ENCODE peak calls at places on chromosomes 6 and 20, in eight cellular contexts. A, F, P, M, Y, O, U and H are unnamed samples.

GRCh38 chr6:56580271-56580670 is 62.4 kb downstream of the DST start:
- DNase-seq in Y (no peak), O (no peak), M (no peak), U (no peak), A (no peak), F (no peak), P (no peak), H (no peak)

GRCh38 chr20:3843490-3843889 is 3.1 kb upstream of the MAVS start:
- DNase-seq in F (no peak), Y (no peak), P (no peak), O (no peak), M (no peak), U (no peak), A (no peak), H (no peak)

GRCh38 chr6:14192186-14192788 is 74.7 kb downstream of the CD83 start:
- DNase-seq in O (no peak), P (no peak), M (no peak), Y (no peak), A (no peak), F (no peak), U (no peak), H (no peak)

GRCh38 chr20:47129306-47129705 is 227.2 kb downstream of the ZMYND8 start:
- DNase-seq in U (no peak), O (no peak), P (no peak), A (no peak), M (no peak), Y (no peak), F (no peak), H (no peak)

GRCh38 chr20:40571625-40572024 is 117.4 kb downstream of the MAFB start:
- DNase-seq in F (no peak), A (no peak), Y (no peak), M (no peak), P (no peak), U (no peak), O (no peak), H (no peak)

GRCh38 chr6:18058429-18058828 is 64.0 kb downstream of the NHLRC1 start:
- DNase-seq in Y (no peak), O (no peak), A (no peak), U (no peak), P (no peak), M (no peak), F (no peak), H (no peak)

GRCh38 chr6:45722876-45723275 is 292.8 kb downstream of the CLIC5 start:
- DNase-seq in U (no peak), O (no peak), M (no peak), P (no peak), F (no peak), A (no peak), Y (no peak), H (no peak)

GRCh38 chr6:30397697-30398096 is 52.7 kb downstream of the RPP21 start:
- DNase-seq in A (no peak), F (no peak), M (no peak), Y (peak), O (no peak), P (no peak), U (no peak), H (no peak)

GRCh38 chr6:17863971-17864754 is 123.3 kb downstream of the KIF13A start:
- DNase-seq in A (no peak), O (no peak), U (peak), M (peak), Y (no peak), P (peak), F (peak), H (no peak)

GRCh38 chr6:98944598-98945011 is 3.1 kb downstream of the FBXL4 start:
- DNase-seq in U (no peak), M (no peak), P (no peak), A (no peak), O (no peak), F (no peak), Y (no peak), H (no peak)

GRCh38 chr20:37968726-37969401 is 64.4 kb downstream of the TTI1 start:
- DNase-seq in U (no peak), P (no peak), F (no peak), A (no peak), Y (peak), O (no peak), M (no peak), H (no peak)

GRCh38 chr6:39314273-39314790 is at the start of gene KCNK17:
- DNase-seq in U (no peak), O (no peak), F (no peak), Y (peak), P (no peak), A (no peak), M (peak), H (no peak)

GRCh38 chr20:45341939-45342862 is 6.0 kb downstream of the SDC4 start:
- DNase-seq in U (peak), O (peak), M (peak), P (peak), Y (peak), A (no peak), F (peak), H (peak)

GRCh38 chr6:42041131-42042055 is 8.9 kb upstream of the TAF8 start:
- DNase-seq in A (peak), U (peak), O (no peak), M (peak), Y (peak), F (peak), P (no peak), H (no peak)

GRCh38 chr6:19731286-19731685 is 105.9 kb upstream of the ID4 start:
- DNase-seq in O (no peak), M (no peak), F (no peak), U (no peak), Y (no peak), A (no peak), P (no peak), H (no peak)

GRCh38 chr6:97626586-97627441 is 343.8 kb upstream of the MMS22L start:
- DNase-seq in P (peak), F (no peak), A (no peak), O (no peak), Y (peak), M (no peak), U (no peak), H (no peak)

GRCh38 chr6:42013134-42013516 is 37.2 kb upstream of the TAF8 start:
- DNase-seq in O (no peak), P (no peak), Y (no peak), U (no peak), M (no peak), A (no peak), F (no peak), H (no peak)

GRCh38 chr6:145036848-145037567 is 698.3 kb downstream of the EPM2A start:
- DNase-seq in M (no peak), O (no peak), A (no peak), Y (no peak), U (no peak), P (no peak), F (no peak), H (no peak)

GRCh38 chr6:37056439-37057127 is 51.1 kb downstream of the FGD2 start:
- DNase-seq in F (no peak), A (no peak), Y (no peak), U (no peak), M (no peak), P (no peak), O (no peak), H (no peak)

GRCh38 chr6:141724731-141725130 is 408.0 kb upstream of the GJE1 start:
- DNase-seq in F (no peak), O (no peak), M (no peak), A (no peak), P (no peak), Y (no peak), U (no peak), H (no peak)

GRCh38 chr6:131792091-131792496 is 15.7 kb upstream of the ENPP1 start:
- DNase-seq in Y (peak), U (no peak), M (no peak), P (no peak), F (no peak), O (no peak), A (no peak), H (no peak)

GRCh38 chr6:148440877-148441453 is 98.3 kb downstream of the SASH1 start:
- DNase-seq in O (no peak), Y (peak), M (peak), U (peak), A (no peak), F (peak), P (no peak), H (peak)

GRCh38 chr20:62844182-62844581 is 17.4 kb downstream of the TCFL5 start:
- DNase-seq in U (no peak), A (no peak), P (no peak), F (no peak), M (no peak), Y (no peak), O (no peak), H (no peak)

GRCh38 chr6:20610636-20611200 is 76.5 kb downstream of the CDKAL1 start:
- DNase-seq in P (no peak), O (no peak), F (no peak), M (no peak), A (no peak), U (no peak), Y (no peak), H (no peak)

GRCh38 chr6:56851541-56852248 is 103.2 kb upstream of the BEND6 start:
- DNase-seq in F (no peak), P (peak), Y (peak), M (peak), O (no peak), U (no peak), A (peak), H (no peak)

GRCh38 chr20:20286061-20286460 is 81.8 kb upstream of the INSM1 start:
- DNase-seq in F (no peak), P (no peak), A (peak), M (no peak), U (no peak), Y (no peak), O (no peak), H (no peak)

GRCh38 chr6:155245871-155246270 is 17.9 kb upstream of the CLDN20 start:
- DNase-seq in Y (no peak), P (no peak), F (no peak), U (no peak), M (no peak), A (no peak), O (no peak), H (no peak)

GRCh38 chr6:149431905-149432775 is 32.1 kb downstream of the SUMO4 start:
- DNase-seq in P (peak), Y (peak), A (peak), F (peak), M (peak), U (peak), O (peak), H (no peak)

GRCh38 chr6:135496805-135497411 is 632 bp downstream of the AHI1 start:
- DNase-seq in P (no peak), F (no peak), Y (no peak), O (no peak), M (no peak), A (no peak), U (no peak), H (no peak)

GRCh38 chr6:146133866-146134265 is 105.0 kb downstream of the GRM1 start:
- DNase-seq in F (no peak), M (no peak), A (no peak), Y (no peak), U (no peak), O (no peak), P (no peak), H (no peak)

GRCh38 chr20:30816182-30816645 is 441.2 kb upstream of the DEFB115 start:
- DNase-seq in Y (no peak), M (peak), O (no peak), U (peak), A (no peak), F (peak), P (no peak), H (peak)

GRCh38 chr6:27940766-27941165 is 16.3 kb upstream of the OR2B6 start:
- DNase-seq in O (no peak), Y (no peak), U (no peak), P (no peak), A (no peak), F (no peak), M (no peak), H (no peak)

GRCh38 chr6:145836170-145836569 is 21.6 kb upstream of the FBXO30 start:
- DNase-seq in Y (no peak), U (no peak), M (no peak), O (no peak), A (no peak), F (no peak), P (no peak), H (no peak)

GRCh38 chr20:37406010-37406998 is 60.4 kb downstream of the SRC start:
- DNase-seq in U (peak), A (peak), Y (peak), O (no peak), M (peak), F (peak), P (no peak), H (peak)

GRCh38 chr6:18595774-18596528 is 208.8 kb downstream of the RNF144B start:
- DNase-seq in M (no peak), O (no peak), A (peak), F (no peak), U (no peak), P (peak), Y (peak), H (no peak)

GRCh38 chr6:136526196-136526930 is 23.9 kb downstream of the MAP7 start:
- DNase-seq in O (no peak), M (peak), A (peak), P (peak), F (peak), Y (peak), U (peak), H (peak)

GRCh38 chr20:41408986-41409385 is 42.4 kb upstream of the EMILIN3 start:
- DNase-seq in O (no peak), P (no peak), M (peak), Y (no peak), F (no peak), A (no peak), U (no peak), H (no peak)

GRCh38 chr6:44353336-44353735 is 10.9 kb downstream of the SPATS1 start:
- DNase-seq in P (no peak), M (no peak), F (no peak), A (no peak), U (no peak), Y (no peak), O (no peak), H (no peak)
- H3K27ac ChIP-seq in P (no peak), M (no peak), F (no peak), A (no peak), U (no peak), Y (no peak), O (no peak), H (no peak)

GRCh38 chr6:33249732-33250625 is 21.7 kb downstream of the VPS52 start:
- DNase-seq in O (no peak), U (peak), P (no peak), A (no peak), F (no peak), M (peak), Y (no peak), H (no peak)

GRCh38 chr6:33248932-33249731 is 22.5 kb downstream of the VPS52 start:
- DNase-seq in M (peak), U (peak), O (peak), Y (peak), P (peak), F (peak), A (peak), H (peak)

GRCh38 chr6:33252758-33253157 is 18.9 kb downstream of the VPS52 start:
- DNase-seq in Y (no peak), P (no peak), O (no peak), A (no peak), U (no peak), M (no peak), F (no peak), H (no peak)

GRCh38 chr6:33251390-33252012 is 20.2 kb downstream of the VPS52 start:
- DNase-seq in Y (no peak), P (no peak), M (no peak), O (no peak), F (no peak), U (no peak), A (no peak), H (no peak)

GRCh38 chr6:33250731-33251130 is 20.9 kb downstream of the VPS52 start:
- DNase-seq in M (no peak), P (no peak), O (no peak), Y (no peak), F (no peak), A (no peak), U (no peak), H (no peak)
- H3K27ac ChIP-seq in M (no peak), P (no peak), O (peak), Y (no peak), F (peak), A (peak), U (no peak), H (no peak)

GRCh38 chr20:1895674-1896496 is 678 bp downstream of the SIRPA start:
- DNase-seq in A (no peak), U (peak), F (no peak), P (peak), M (peak), Y (peak), O (no peak), H (peak)

GRCh38 chr20:1894471-1894950 is 696 bp upstream of the SIRPA start:
- DNase-seq in F (peak), M (peak), O (no peak), U (peak), P (peak), Y (peak), A (no peak), H (peak)

GRCh38 chr20:1892122-1892385 is 3.2 kb upstream of the SIRPA start:
- DNase-seq in M (no peak), Y (no peak), U (no peak), P (no peak), F (no peak), O (no peak), A (no peak), H (no peak)

GRCh38 chr20:1894951-1895673 is at the start of gene SIRPA:
- DNase-seq in F (peak), U (peak), Y (peak), A (no peak), O (no peak), P (peak), M (peak), H (peak)

DNA sequence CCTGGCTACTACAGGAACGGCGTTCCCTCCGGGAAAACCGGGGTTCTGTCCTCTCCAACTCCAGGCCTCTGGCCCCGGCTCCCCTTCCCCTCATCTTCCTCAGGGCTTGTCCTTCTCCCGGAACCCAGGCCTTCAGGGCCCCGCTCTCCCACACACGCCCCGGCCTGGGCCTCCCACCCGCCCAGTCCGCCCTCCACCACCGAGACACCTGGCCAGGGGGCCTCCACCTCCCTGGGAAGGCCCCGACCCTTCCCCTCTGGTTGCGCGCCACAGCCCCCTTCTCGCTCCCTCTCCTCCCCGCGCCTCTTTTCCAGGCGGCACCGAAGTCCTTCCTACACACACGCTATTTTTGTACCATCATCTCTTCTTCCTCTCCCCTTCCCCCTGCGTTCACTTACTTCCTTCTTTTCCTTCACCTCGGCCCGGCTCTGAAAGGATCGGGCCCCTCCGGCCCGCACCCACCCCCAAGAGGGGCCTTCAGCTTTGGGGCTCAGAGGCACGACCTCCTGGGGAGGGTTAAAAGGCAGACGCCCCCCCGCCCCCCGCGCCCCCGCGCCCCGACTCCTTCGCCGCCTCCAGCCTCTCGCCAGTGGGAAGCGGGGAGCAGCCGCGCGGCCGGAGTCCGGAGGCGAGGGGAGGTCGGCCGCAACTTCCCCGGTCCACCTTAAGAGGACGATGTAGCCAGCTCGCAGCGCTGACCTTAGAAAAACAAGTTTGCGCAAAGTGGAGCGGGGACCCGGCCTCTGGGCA is 1.3 kb upstream of the SIRPA start:
- DNase-seq in A (no peak), M (no peak), F (peak), O (no peak), P (no peak), U (no peak), Y (no peak), H (no peak)
- H3K27ac ChIP-seq in A (no peak), M (peak), F (peak), O (peak), P (peak), U (peak), Y (no peak), H (peak)

GRCh38 chr20:48709292-48709691 is 118.5 kb downstream of the PREX1 start:
- DNase-seq in P (no peak), M (no peak), U (no peak), O (no peak), Y (no peak), F (no peak), A (no peak), H (no peak)

GRCh38 chr20:48710341-48711043 is 117.3 kb downstream of the PREX1 start:
- DNase-seq in P (no peak), M (no peak), Y (no peak), A (no peak), O (no peak), F (no peak), U (no peak), H (no peak)

GRCh38 chr20:48711044-48711428 is 116.8 kb downstream of the PREX1 start:
- DNase-seq in P (no peak), F (no peak), A (no peak), O (no peak), U (no peak), Y (no peak), M (no peak), H (no peak)

GRCh38 chr20:48708630-48709029 is 119.2 kb downstream of the PREX1 start:
- DNase-seq in P (no peak), Y (no peak), M (no peak), A (no peak), F (no peak), O (no peak), U (no peak), H (no peak)

DNA sequence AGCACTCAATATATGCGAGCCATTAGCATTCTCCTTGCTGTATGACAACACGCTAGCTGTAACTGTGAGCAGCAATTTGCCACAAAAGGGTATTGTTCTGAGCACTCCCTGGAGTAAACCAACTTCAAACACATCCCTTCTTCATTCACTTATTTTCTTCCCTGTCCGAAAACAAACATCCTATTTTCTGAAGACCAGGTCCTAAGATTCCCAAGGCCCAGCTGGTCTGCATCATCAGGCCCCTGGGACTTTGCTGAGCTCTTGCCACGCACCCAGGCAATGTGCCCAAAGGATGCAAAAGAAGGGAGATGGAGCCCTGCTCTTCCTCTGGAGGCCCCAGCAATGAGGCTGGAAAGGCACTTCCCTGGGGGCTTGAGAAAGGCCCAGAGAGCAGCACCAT is 118.1 kb downstream of the PREX1 start:
- DNase-seq in F (no peak), O (no peak), U (no peak), Y (no peak), M (no peak), A (no peak), P (peak), H (no peak)
- H3K27ac ChIP-seq in F (no peak), O (peak), U (no peak), Y (no peak), M (no peak), A (no peak), P (peak), H (peak)